ENCODE peak calls at places on chromosomes 2 and 18, in eight cellular contexts. J, R, Q, V, B, D, T and W are unnamed samples.
A peak's percentile ranks its signal among the peaks of the same experiment; 100 is the strongest.

GRCh38 chr2:85694052-85695025 is at the start of gene GNLY:
- DNase-seq in J (no peak), B (no peak), R (no peak), Q (no peak), V (no peak), D (no peak), T (no peak), W (peak; percentile 55)

GRCh38 chr2:237696471-237696870 is 69.1 kb downstream of the LRRFIP1 start:
- DNase-seq in T (no peak), R (no peak), Q (no peak), D (no peak), B (no peak), V (no peak), J (no peak), W (no peak)

GRCh38 chr2:240643093-240643810 is 18.0 kb downstream of the GPR35 start:
- DNase-seq in R (peak; percentile 60), J (no peak), T (no peak), V (no peak), Q (no peak), B (no peak), D (no peak), W (no peak)

GRCh38 chr2:54396107-54396506 is 60.0 kb upstream of the SPTBN1 start:
- DNase-seq in B (no peak), Q (peak; percentile 75), D (no peak), T (no peak), V (peak; percentile 85), J (no peak), R (no peak), W (no peak)

GRCh38 chr18:60746491-60746890 is 373.9 kb upstream of the MC4R start:
- DNase-seq in V (no peak), J (no peak), Q (no peak), B (no peak), D (no peak), T (no peak), R (no peak), W (no peak)

GRCh38 chr2:48768669-48769068 is 13.1 kb upstream of the LHCGR start:
- DNase-seq in J (no peak), D (no peak), R (no peak), B (no peak), T (no peak), V (no peak), Q (peak; percentile 8), W (no peak)

GRCh38 chr2:97736185-97736584 is 22.8 kb downstream of the ZAP70 start:
- DNase-seq in V (no peak), B (no peak), J (no peak), Q (no peak), R (no peak), T (no peak), D (no peak), W (no peak)

GRCh38 chr2:25606892-25607291 is 66.5 kb downstream of the DTNB start:
- DNase-seq in V (peak; percentile 66), T (no peak), J (no peak), Q (peak; percentile 32), B (no peak), R (no peak), D (no peak), W (no peak)

GRCh38 chr2:204542967-204543608 is 2.2 kb upstream of the PARD3B start:
- DNase-seq in D (no peak), B (no peak), T (no peak), V (peak; percentile 34), Q (no peak), J (no peak), R (no peak), W (peak; percentile 24)

GRCh38 chr18:21763846-21764646 is 23.5 kb downstream of the MIB1 start:
- DNase-seq in T (no peak), B (no peak), Q (peak; percentile 6), D (no peak), R (no peak), V (no peak), J (no peak), W (no peak)

GRCh38 chr2:237483018-237483731 is 3.9 kb upstream of the MLPH start:
- DNase-seq in T (no peak), Q (peak; percentile 60), D (no peak), R (no peak), J (no peak), V (peak; percentile 75), B (no peak), W (no peak)

GRCh38 chr2:215895330-215895729 is 118.0 kb downstream of the MREG start:
- DNase-seq in T (no peak), B (no peak), Q (no peak), V (no peak), D (no peak), J (no peak), R (no peak), W (no peak)

GRCh38 chr2:220396287-220396686 is 768.9 kb downstream of the SLC4A3 start:
- DNase-seq in B (no peak), V (peak; percentile 81), Q (peak; percentile 54), D (no peak), T (no peak), R (no peak), J (no peak), W (no peak)

GRCh38 chr18:75089748-75090327 is 119.1 kb downstream of the PTGR3 start:
- DNase-seq in T (no peak), V (no peak), D (no peak), Q (no peak), R (no peak), B (no peak), J (no peak), W (no peak)